ENCODE peak calls at places on chromosomes 6 and 20, in six cellular contexts. P, J, S, Z, M and R are unnamed samples.

GRCh38 chr6:143405381-143406154 is 44.9 kb downstream of the ADAT2 start:
- DNase-seq in Z (no peak), M (no peak), P (no peak), J (no peak), S (no peak), R (no peak)

GRCh38 chr6:90714319-90714718 is 127.4 kb upstream of the MAP3K7 start:
- DNase-seq in M (no peak), P (no peak), S (no peak), J (no peak), Z (no peak), R (no peak)

GRCh38 chr20:59831024-59831900 is 102.2 kb downstream of the SYCP2 start:
- DNase-seq in S (no peak), P (no peak), Z (no peak), J (no peak), M (peak; percentile 8), R (no peak)

GRCh38 chr6:169495601-169496000 is 206.2 kb downstream of the WDR27 start:
- DNase-seq in S (no peak), J (no peak), P (no peak), Z (no peak), M (no peak), R (no peak)

GRCh38 chr6:11810039-11810541 is 31.5 kb upstream of the ADTRP start:
- DNase-seq in S (peak; percentile 45), J (no peak), M (no peak), Z (no peak), P (peak; percentile 90), R (peak; percentile 29)

GRCh38 chr6:40654828-40655227 is 67.7 kb upstream of the LRFN2 start:
- DNase-seq in P (no peak), M (no peak), S (no peak), Z (no peak), J (no peak), R (no peak)

GRCh38 chr20:35146299-35146921 is 726 bp downstream of the EDEM2 start:
- DNase-seq in Z (peak; percentile 51), S (peak; percentile 54), M (no peak), P (no peak), J (peak; percentile 56), R (peak; percentile 42)

GRCh38 chr20:1803216-1804128 is 91.7 kb upstream of the SIRPA start:
- DNase-seq in J (no peak), S (no peak), Z (peak; percentile 97), P (no peak), M (no peak), R (peak; percentile 72)

GRCh38 chr6:139109558-139109957 is 25.3 kb upstream of the HECA start:
- DNase-seq in J (peak; percentile 51), P (peak; percentile 46), S (no peak), M (no peak), Z (peak; percentile 71), R (peak; percentile 16)

GRCh38 chr6:36712816-36713215 is 15.2 kb downstream of the RAB44 start:
- DNase-seq in S (no peak), P (no peak), J (no peak), Z (no peak), M (no peak), R (no peak)

GRCh38 chr20:43448748-43449535 is 8.8 kb upstream of the SRSF6 start:
- DNase-seq in P (peak; percentile 56), Z (peak; percentile 68), S (peak; percentile 61), M (peak; percentile 13), J (peak; percentile 70), R (peak; percentile 78)

GRCh38 chr20:43846516-43846905 is 68.1 kb upstream of the TOX2 start:
- DNase-seq in M (no peak), Z (no peak), P (no peak), S (no peak), J (no peak), R (no peak)

GRCh38 chr20:62860391-62860923 is 1.2 kb downstream of the TCFL5 start:
- DNase-seq in S (no peak), P (no peak), M (no peak), Z (peak; percentile 38), J (peak; percentile 39), R (peak; percentile 52)

GRCh38 chr6:120735641-120736040 is 598.6 kb downstream of the TBC1D32 start:
- DNase-seq in P (no peak), M (no peak), J (no peak), Z (no peak), S (no peak), R (no peak)

GRCh38 chr6:90131614-90132423 is 164.8 kb downstream of the BACH2 start:
- DNase-seq in J (no peak), M (no peak), P (no peak), S (no peak), Z (peak; percentile 22), R (no peak)

GRCh38 chr6:107658920-107659879 is 164.9 kb downstream of the SCML4 start:
- DNase-seq in P (no peak), M (peak; percentile 47), J (peak; percentile 44), Z (no peak), S (no peak), R (no peak)

GRCh38 chr6:37051138-37052026 is 45.9 kb downstream of the FGD2 start:
- DNase-seq in J (peak; percentile 70), S (peak; percentile 88), M (peak; percentile 59), Z (peak; percentile 87), P (peak; percentile 78), R (peak; percentile 79)

GRCh38 chr6:105113422-105113821 is 66.4 kb downstream of the POPDC3 start:
- DNase-seq in S (no peak), M (no peak), P (no peak), J (no peak), Z (no peak), R (no peak)

GRCh38 chr6:18107061-18107460 is 15.4 kb downstream of the NHLRC1 start:
- DNase-seq in M (no peak), J (no peak), S (no peak), P (no peak), Z (no peak), R (no peak)

GRCh38 chr6:79277109-79277508 is 42.6 kb upstream of the HMGN3 start:
- DNase-seq in P (no peak), S (no peak), J (no peak), M (no peak), Z (no peak), R (peak; percentile 27)

GRCh38 chr20:63639093-63639860 is 12.4 kb upstream of the GMEB2 start:
- DNase-seq in S (no peak), Z (no peak), P (no peak), J (no peak), M (no peak), R (no peak)

GRCh38 chr6:166691199-166691598 is 64.1 kb upstream of the RPS6KA2 start:
- DNase-seq in P (no peak), J (no peak), S (no peak), Z (no peak), M (no peak), R (peak; percentile 88)

GRCh38 chr20:5128886-5129285 is 2.1 kb downstream of the CDS2 start:
- DNase-seq in P (no peak), M (no peak), Z (no peak), S (no peak), J (no peak), R (no peak)
- H3K4me3 ChIP-seq in P (no peak overlapping the region), M (peak overlapping the region; percentile 88), Z (no peak overlapping the region), S (no peak overlapping the region), J (no peak overlapping the region), R (no peak overlapping the region)

GRCh38 chr20:25040438-25040831 is 17.5 kb downstream of the ACSS1 start:
- DNase-seq in J (no peak), M (no peak), P (no peak), Z (no peak), S (no peak), R (no peak)

GRCh38 chr20:25038591-25039015 is 19.3 kb downstream of the ACSS1 start:
- DNase-seq in P (no peak), S (no peak), Z (no peak), J (no peak), M (no peak), R (no peak)

GRCh38 chr20:25038103-25038410 is 19.9 kb downstream of the ACSS1 start:
- DNase-seq in M (no peak), P (no peak), Z (no peak), S (no peak), J (no peak), R (no peak)

GRCh38 chr20:25041813-25042530 is 16.0 kb downstream of the ACSS1 start:
- DNase-seq in M (no peak), S (no peak), P (no peak), Z (no peak), J (no peak), R (no peak)

DNA sequence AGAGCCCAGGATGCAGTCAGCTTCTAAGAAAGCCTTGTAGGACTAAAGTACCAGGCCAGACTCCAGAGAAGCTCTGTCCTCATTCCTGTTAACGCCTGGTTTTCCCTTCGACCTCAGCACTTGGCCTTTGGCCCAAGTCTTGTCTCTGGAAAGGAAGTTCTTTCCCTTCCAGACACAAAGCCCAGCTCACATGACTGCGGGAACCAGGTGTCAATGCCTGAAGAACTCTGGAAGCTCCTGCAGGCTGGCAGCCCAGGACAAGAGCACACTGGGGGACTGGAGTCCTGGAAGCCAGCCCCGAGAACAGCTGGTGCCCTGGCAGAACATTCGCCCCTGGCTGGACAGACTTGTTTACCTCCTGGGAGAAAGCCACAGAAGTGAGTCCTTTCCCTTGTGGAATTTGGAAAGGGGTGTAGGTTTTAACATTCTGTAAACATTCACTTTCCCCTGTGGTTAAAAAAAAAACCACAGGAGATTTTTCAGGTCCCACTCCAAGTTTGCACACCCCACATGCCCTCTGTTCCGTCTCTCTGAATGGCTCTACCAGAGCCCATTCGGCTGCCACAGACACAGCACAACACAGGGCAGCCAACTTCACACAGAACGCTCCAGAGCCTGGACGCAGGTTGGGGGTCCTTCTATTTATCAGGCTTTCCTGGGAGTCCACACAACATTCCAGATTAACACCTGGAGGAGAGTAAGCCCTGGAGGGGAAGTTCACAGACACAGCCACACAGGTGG is 18.1 kb downstream of the ACSS1 start:
- DNase-seq in S (no peak), Z (no peak), P (no peak), M (no peak), J (no peak), R (peak; percentile 67)
- TF ChIP-seq CTCF in S (no peak), Z (no peak), P (no peak), M (no peak), J (no peak), R (no peak)

DNA sequence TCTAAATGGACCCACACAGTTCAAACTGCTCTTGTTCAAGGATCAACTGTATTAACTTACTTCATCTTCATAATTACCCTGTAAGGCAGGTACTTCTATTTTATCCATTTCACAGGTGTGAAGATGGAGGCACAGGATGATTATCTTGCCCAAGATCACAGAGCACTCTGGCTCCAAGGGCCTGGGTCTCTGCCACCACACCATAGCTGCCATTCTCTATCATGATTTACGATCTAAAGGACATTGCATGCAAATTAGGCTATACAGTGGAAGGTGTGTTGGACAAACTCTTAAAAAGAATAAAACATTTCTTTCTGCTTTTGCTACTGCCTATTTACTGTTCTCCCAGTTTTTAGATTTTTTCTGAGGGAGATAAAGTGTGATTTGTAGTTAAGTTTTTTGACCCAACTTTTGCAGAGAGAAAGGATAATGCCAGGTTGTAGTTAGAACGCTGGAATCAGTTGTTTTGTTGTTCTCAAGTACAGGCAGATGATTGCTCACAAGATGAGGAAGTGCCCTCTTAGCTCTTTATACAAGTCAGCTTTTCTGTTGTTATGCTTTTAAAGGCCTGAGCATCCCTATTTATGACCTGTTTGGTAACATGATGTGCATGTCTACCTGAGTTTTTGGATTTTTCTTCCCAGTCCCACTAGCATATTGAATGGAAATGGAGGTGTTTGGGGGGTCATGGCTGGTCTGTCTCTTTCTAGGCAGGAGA is 247.9 kb downstream of the ZFAND3 start:
- DNase-seq in S (no peak), J (no peak), P (no peak), M (no peak), Z (no peak), R (no peak)
- TF ChIP-seq MYC in S (no peak), J (no peak), P (no peak), M (no peak), Z (no peak), R (no peak)

DNA sequence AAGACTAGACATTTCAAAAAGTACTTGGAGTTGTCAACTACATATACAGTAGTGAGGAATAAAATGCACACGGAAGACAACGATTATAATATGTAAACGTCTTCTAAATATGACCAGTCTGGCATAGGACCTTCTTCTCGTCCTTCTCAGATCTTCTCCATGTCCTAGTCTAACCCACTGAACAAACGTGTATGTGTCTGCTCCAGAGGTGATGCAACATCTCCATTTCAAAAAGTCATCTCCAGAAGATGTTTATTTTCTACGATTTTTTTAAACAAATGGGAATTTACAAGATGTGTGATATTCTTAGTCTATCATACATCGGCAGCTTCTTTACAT is 89.9 kb downstream of the GPX5 start:
- DNase-seq in S (no peak), P (no peak), J (no peak), Z (no peak), M (no peak), R (no peak)
- H3K4me3 ChIP-seq in S (peak overlapping the region; percentile 44), P (no peak overlapping the region), J (no peak overlapping the region), Z (no peak overlapping the region), M (no peak overlapping the region), R (no peak overlapping the region)